ENCODE peak calls at places on chromosomes 16 and 17, in eight cellular contexts. K is GM23338, Y is lower lobe of right lung, Q is esophagus squamous epithelium, G is transverse colon, O is spleen, E is uterus, W is adrenal gland. R is an unnamed sample.

GRCh38 chr17:42920922-42921321 is 20.3 kb downstream of the G6PC1 start:
- DNase-seq in K (no peak), Y (peak; percentile 50), Q (no peak), G (no peak), O (no peak), E (no peak), W (no peak), R (peak; percentile 33)

GRCh38 chr16:62853887-62854286 is 817.6 kb upstream of the CDH8 start:
- DNase-seq in K (no peak), Y (no peak), Q (no peak), G (no peak), O (no peak), E (no peak), W (no peak), R (no peak)

GRCh38 chr16:65117701-65118448 is 4.0 kb downstream of the CDH11 start:
- DNase-seq in K (peak; percentile 87), Y (no peak), Q (no peak), G (peak; percentile 70), O (no peak), E (peak; percentile 80), W (peak; percentile 89), R (peak; percentile 42)

GRCh38 chr17:50194441-50195195 is 6.8 kb downstream of the COL1A1 start:
- DNase-seq in K (no peak), Y (no peak), Q (no peak), G (no peak), O (no peak), E (no peak), W (no peak), R (peak; percentile 49)

GRCh38 chr17:32763855-32764439 is 113.0 kb downstream of the MYO1D start:
- DNase-seq in K (no peak), Y (no peak), Q (no peak), G (no peak), O (no peak), E (no peak), W (no peak), R (no peak)

GRCh38 chr16:85871756-85872155 is 27.2 kb upstream of the IRF8 start:
- DNase-seq in K (no peak), Y (no peak), Q (no peak), G (no peak), O (peak; percentile 23), E (no peak), W (no peak), R (no peak)

GRCh38 chr16:84308120-84308519 is 13.4 kb downstream of the WFDC1 start:
- DNase-seq in K (peak; percentile 88), Y (peak; percentile 55), Q (no peak), G (peak; percentile 66), O (peak; percentile 81), E (peak; percentile 31), W (peak; percentile 75), R (no peak)

GRCh38 chr17:67568961-67569360 is 148.8 kb upstream of the NOL11 start:
- DNase-seq in K (no peak), Y (no peak), Q (no peak), G (no peak), O (no peak), E (no peak), W (no peak), R (no peak)

GRCh38 chr17:74868908-74869255 is 3.9 kb downstream of the FDXR start:
- DNase-seq in K (no peak), Y (no peak), Q (no peak), G (no peak), O (no peak), E (no peak), W (no peak), R (no peak)

DNA sequence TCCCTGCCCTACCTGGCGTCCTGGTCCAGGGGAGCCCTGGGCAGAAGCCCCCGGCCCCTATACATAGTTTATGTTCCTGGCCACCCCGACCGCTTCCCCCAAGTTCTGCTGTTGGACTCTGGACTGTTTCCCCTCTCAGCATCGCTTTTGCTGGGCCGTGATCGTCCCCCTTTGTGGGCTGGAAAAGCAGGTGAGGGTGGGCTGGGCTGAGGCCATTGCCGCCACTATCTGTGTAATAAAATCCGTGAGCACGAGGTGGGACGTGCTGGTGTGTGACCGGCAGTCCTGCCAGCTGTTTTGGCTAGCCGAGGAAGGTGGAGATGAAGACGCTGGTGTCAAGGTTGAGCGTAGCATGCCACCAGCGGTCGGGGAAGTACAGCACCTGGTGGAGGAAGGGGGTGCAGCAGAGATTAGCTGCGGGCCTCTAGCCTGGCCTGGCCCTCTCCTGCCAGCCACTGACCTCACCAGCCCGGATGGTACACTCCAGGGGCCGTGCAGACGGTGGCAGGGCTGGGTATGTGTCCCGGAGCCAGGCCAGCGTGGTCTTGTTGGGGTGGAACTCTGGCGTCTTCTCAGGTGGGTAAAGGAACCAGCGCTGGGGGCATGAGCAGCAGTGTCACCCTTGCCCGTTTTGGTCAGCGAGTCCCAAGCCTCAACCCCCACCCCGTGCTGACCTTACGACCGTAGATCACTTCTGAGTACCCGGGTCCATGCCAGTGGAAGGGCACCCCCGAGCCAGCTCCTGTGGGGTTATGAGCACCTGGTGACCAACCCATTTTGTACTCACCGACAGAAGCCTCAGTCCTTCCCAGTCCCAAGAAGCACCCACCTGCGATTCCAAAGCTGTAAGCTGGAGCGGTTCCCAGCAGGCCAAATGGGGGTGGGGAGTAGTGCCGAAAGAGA is 1.4 kb downstream of the JMJD8 start:
- DNase-seq in K (no peak), Y (no peak), Q (no peak), G (no peak), O (no peak), E (no peak), W (no peak), R (no peak)
- H3K4me1 ChIP-seq in K (peaks cover 5% of the 10 kb centered on the region), Y (peaks cover 55% of the 10 kb centered on the region), Q (peaks cover 61% of the 10 kb centered on the region), G (peaks cover 43% of the 10 kb centered on the region), O (peaks cover 81% of the 10 kb centered on the region), E (no peaks in the 10 kb centered on the region), W (peaks cover 27% of the 10 kb centered on the region), R (peaks cover 69% of the 10 kb centered on the region)

DNA sequence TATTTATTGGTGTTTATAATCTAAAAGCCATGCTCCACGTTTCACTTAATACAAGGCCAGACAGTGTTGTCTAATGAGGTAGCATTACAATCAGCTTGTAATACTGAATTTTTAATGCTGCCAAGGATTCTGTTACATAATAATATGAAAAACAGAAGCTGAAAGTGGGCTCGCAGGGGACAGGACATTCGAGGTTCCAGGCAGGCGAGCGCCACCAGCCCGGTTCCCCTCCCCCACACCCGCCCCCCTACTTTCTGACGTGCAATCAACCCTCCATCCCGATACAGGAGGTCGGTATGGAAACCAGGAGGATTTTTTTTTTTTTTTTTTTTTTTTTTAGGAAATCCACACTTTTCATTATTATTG is 6.2 kb upstream of the ZFHX3 start:
- DNase-seq in K (peak; percentile 43), Y (no peak), Q (no peak), G (no peak), O (no peak), E (no peak), W (no peak), R (peak; percentile 48)
- TF ChIP-seq CTCF in K (peak; percentile 13), Y (no peak), Q (no peak), G (no peak), O (no peak), E (no peak), W (no peak), R (no peak)

DNA sequence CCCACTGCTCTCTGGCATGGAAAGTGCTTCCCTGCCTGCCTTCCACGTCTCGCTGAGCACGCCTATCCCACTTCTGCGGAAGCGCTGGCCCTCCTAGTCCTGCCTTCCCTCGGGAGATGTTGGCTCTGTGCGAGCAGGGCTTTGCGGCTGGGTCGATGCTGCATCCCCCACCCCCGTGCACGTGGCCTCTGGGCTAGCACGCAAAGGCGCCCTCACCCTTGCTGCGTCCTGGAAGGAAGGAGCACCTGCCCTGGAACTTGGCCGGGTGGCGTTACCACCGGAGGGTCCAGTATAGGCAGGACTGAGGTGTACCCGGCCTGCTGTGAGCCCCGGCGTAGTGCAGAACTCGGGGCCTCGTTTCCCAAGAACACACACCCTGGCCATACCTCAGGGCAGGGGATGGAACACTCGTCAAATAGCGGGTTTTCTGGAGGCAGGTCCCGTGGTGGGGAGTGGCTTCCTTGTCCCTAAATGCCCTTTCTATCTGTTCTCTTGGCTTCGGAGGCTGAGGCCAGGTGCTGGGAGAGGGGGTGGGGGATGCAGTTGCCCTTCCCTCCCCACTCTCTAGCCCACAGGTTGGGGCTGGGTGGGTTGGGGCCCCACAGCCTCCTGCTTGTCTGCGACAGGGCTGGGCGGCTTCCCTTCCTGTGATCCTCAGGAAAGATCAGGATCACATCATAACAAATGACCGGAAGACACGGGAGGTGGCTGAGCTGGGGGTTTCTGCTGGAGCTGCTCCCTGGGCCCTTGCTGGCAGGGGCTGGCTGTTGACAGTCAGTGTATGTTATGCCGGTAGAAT is 17.4 kb downstream of the BAIAP2 start:
- DNase-seq in K (no peak), Y (no peak), Q (no peak), G (no peak), O (no peak), E (no peak), W (peak; percentile 71), R (peak; percentile 72)
- H3K4me1 ChIP-seq in K (no peaks in the 10 kb centered on the region), Y (peaks cover 85% of the 10 kb centered on the region), Q (peaks cover 71% of the 10 kb centered on the region), G (peaks cover 11% of the 10 kb centered on the region), O (peaks cover 55% of the 10 kb centered on the region), E (no peaks in the 10 kb centered on the region), W (no peaks in the 10 kb centered on the region), R (peaks cover 92% of the 10 kb centered on the region)

GRCh38 chr16:29714396-29714795 is 31.4 kb downstream of the C16orf54 start:
- DNase-seq in K (no peak), Y (no peak), Q (no peak), G (no peak), O (no peak), E (no peak), W (no peak), R (no peak)

GRCh38 chr16:29708917-29709600 is 30.1 kb downstream of the QPRT start:
- DNase-seq in K (peak; percentile 96), Y (peak; percentile 5), Q (no peak), G (no peak), O (peak; percentile 22), E (no peak), W (no peak), R (no peak)

GRCh38 chr16:29712770-29713169 is 33.0 kb downstream of the C16orf54 start:
- DNase-seq in K (no peak), Y (no peak), Q (no peak), G (no peak), O (no peak), E (no peak), W (no peak), R (no peak)

GRCh38 chr16:29714972-29715371 is 30.8 kb downstream of the C16orf54 start:
- DNase-seq in K (no peak), Y (no peak), Q (no peak), G (no peak), O (no peak), E (no peak), W (no peak), R (no peak)

DNA sequence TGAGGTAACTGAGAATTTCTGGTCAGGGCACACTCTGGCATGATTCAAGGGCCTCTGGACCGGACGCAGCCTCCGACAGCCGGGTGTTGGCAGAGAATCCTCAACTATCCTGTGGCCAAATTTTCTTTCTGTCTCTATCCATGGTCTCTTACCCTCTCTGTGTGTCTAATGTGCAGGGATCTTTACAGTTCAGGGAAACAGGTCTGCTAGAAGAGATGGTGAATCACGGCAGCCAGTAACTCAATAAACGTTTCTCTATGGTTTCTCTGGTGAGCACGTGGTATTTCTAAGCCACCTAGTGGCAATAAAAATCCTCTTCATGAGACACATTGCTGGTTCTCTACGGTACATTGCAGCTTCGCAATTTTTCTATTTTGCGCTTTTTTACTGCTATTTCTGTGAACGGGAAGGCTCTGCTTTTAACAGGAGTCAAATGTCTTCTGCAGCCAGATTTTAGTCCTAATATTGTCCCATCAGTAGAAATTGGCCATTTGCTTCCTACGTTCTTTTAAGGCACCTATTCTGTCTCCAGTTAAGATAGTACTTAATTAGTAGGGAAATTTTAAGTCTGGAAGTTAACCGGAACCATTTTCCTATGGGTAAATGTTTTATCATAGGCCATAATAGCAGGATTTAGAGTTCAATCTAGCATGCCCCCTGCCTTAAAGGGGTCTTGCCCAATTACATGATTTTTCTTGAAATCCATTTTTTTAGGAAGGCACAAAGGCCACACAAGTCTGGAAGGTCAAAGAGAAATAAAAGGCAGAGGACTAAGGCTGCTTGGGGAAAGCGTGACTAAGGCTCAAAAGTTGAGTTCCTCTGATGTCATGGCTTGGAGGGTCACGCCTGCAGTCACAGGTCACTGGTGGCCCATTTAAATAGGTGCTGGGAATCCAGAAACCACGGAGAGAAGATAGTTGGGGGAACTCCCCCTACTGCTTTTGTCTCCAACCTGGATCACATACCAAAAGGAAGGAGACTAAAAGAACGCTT is 31.5 kb downstream of the QPRT start:
- DNase-seq in K (peak; percentile 82), Y (peak; percentile 3), Q (no peak), G (no peak), O (peak; percentile 47), E (no peak), W (peak; percentile 57), R (no peak)
- TF ChIP-seq CTCF in K (peak; percentile 70), Y (peak; percentile 64), Q (peak; percentile 44), G (peak; percentile 75), O (peak; percentile 69), E (peak; percentile 54), W (peak; percentile 68), R (peak; percentile 80)

R was measured in upper lobe of left lung.